ENCODE peak calls at places on chromosomes 12 and 14, in six cellular contexts. One of them, this sample, is unnamed.

GRCh38 chr12:115023279-115023678 is 339.3 kb upstream of the TBX3 start:
- DNase-seq in GM12891: no peak
- DNase-seq in stomach: no peak
- DNase-seq in IMR-90: peak
- DNase-seq in K562: no peak
- DNase-seq in HepG2: no peak
- DNase-seq in this sample: no peak

GRCh38 chr14:50061664-50062437 is 54.5 kb downstream of the VCPKMT start:
- DNase-seq in GM12891: peak
- DNase-seq in stomach: peak
- DNase-seq in IMR-90: peak
- DNase-seq in K562: no peak
- DNase-seq in HepG2: peak
- DNase-seq in this sample: peak

GRCh38 chr12:122880668-122881067 is 15.3 kb downstream of the VPS37B start:
- DNase-seq in GM12891: no peak
- DNase-seq in stomach: no peak
- DNase-seq in IMR-90: peak
- DNase-seq in K562: no peak
- DNase-seq in HepG2: peak
- DNase-seq in this sample: no peak

GRCh38 chr14:74891870-74892269 is 10.2 kb downstream of the DLST start:
- DNase-seq in GM12891: no peak
- DNase-seq in stomach: no peak
- DNase-seq in IMR-90: peak
- DNase-seq in K562: no peak
- DNase-seq in HepG2: no peak
- DNase-seq in this sample: no peak

GRCh38 chr14:32307881-32308582 is 21.1 kb upstream of the AKAP6 start:
- DNase-seq in GM12891: no peak
- DNase-seq in stomach: peak
- DNase-seq in IMR-90: no peak
- DNase-seq in K562: no peak
- DNase-seq in HepG2: peak
- DNase-seq in this sample: no peak

GRCh38 chr12:47838286-47838931 is 18.7 kb upstream of the HDAC7 start:
- DNase-seq in GM12891: no peak
- DNase-seq in stomach: no peak
- DNase-seq in IMR-90: peak
- DNase-seq in K562: peak
- DNase-seq in HepG2: peak
- DNase-seq in this sample: peak

GRCh38 chr12:5470221-5470620 is 38.3 kb downstream of the NTF3 start:
- DNase-seq in GM12891: no peak
- DNase-seq in stomach: no peak
- DNase-seq in IMR-90: no peak
- DNase-seq in K562: no peak
- DNase-seq in HepG2: no peak
- DNase-seq in this sample: no peak

GRCh38 chr14:104977681-104978647 is at the start of gene AHNAK2:
- DNase-seq in GM12891: peak
- DNase-seq in stomach: peak
- DNase-seq in IMR-90: peak
- DNase-seq in K562: peak
- DNase-seq in HepG2: peak
- DNase-seq in this sample: no peak

GRCh38 chr14:91284146-91284790 is 39.8 kb upstream of the GPR68 start:
- DNase-seq in GM12891: no peak
- DNase-seq in stomach: no peak
- DNase-seq in IMR-90: peak
- DNase-seq in K562: no peak
- DNase-seq in HepG2: no peak
- DNase-seq in this sample: peak

GRCh38 chr14:63045234-63045611 is at the start of gene KCNH5:
- DNase-seq in GM12891: peak
- DNase-seq in stomach: no peak
- DNase-seq in IMR-90: peak
- DNase-seq in K562: no peak
- DNase-seq in HepG2: no peak
- DNase-seq in this sample: no peak

GRCh38 chr14:101636081-101636560 is 74.8 kb downstream of the DIO3 start:
- DNase-seq in GM12891: no peak
- DNase-seq in stomach: no peak
- DNase-seq in IMR-90: no peak
- DNase-seq in K562: no peak
- DNase-seq in HepG2: no peak
- DNase-seq in this sample: no peak

GRCh38 chr12:101819467-101819866 is 11.3 kb downstream of the GNPTAB start:
- DNase-seq in GM12891: no peak
- DNase-seq in stomach: no peak
- DNase-seq in IMR-90: peak
- DNase-seq in K562: no peak
- DNase-seq in HepG2: no peak
- DNase-seq in this sample: no peak

GRCh38 chr12:98416845-98417244 is 98.5 kb upstream of the TMPO start:
- DNase-seq in GM12891: no peak
- DNase-seq in stomach: no peak
- DNase-seq in IMR-90: peak
- DNase-seq in K562: no peak
- DNase-seq in HepG2: no peak
- DNase-seq in this sample: no peak

GRCh38 chr12:47772094-47772660 is 861 bp upstream of the SLC48A1 start:
- DNase-seq in GM12891: no peak
- DNase-seq in stomach: no peak
- DNase-seq in IMR-90: no peak
- DNase-seq in K562: no peak
- DNase-seq in HepG2: no peak
- DNase-seq in this sample: no peak

GRCh38 chr12:123771261-123771660 is 9.2 kb downstream of the DNAH10 start:
- DNase-seq in GM12891: no peak
- DNase-seq in stomach: no peak
- DNase-seq in IMR-90: no peak
- DNase-seq in K562: no peak
- DNase-seq in HepG2: no peak
- DNase-seq in this sample: no peak

GRCh38 chr12:32273712-32274111 is 125.6 kb upstream of the FGD4 start:
- DNase-seq in GM12891: no peak
- DNase-seq in stomach: no peak
- DNase-seq in IMR-90: no peak
- DNase-seq in K562: peak
- DNase-seq in HepG2: no peak
- DNase-seq in this sample: no peak

GRCh38 chr14:47676301-47676617 is 854 bp upstream of the MDGA2 start:
- DNase-seq in GM12891: no peak
- DNase-seq in stomach: no peak
- DNase-seq in IMR-90: no peak
- DNase-seq in K562: no peak
- DNase-seq in HepG2: no peak
- DNase-seq in this sample: no peak

GRCh38 chr14:94031880-94032279 is 5.7 kb downstream of the OTUB2 start:
- DNase-seq in GM12891: no peak
- DNase-seq in stomach: no peak
- DNase-seq in IMR-90: no peak
- DNase-seq in K562: no peak
- DNase-seq in HepG2: no peak
- DNase-seq in this sample: no peak

GRCh38 chr14:106530031-106530422 is 1003.6 kb downstream of the TMEM121 start:
- DNase-seq in GM12891: no peak
- DNase-seq in stomach: no peak
- DNase-seq in IMR-90: no peak
- DNase-seq in K562: no peak
- DNase-seq in HepG2: no peak
- DNase-seq in this sample: no peak

GRCh38 chr12:91180577-91180976 is 2.0 kb downstream of the DCN start:
- DNase-seq in GM12891: no peak
- DNase-seq in stomach: no peak
- DNase-seq in IMR-90: peak
- DNase-seq in K562: no peak
- DNase-seq in HepG2: no peak
- DNase-seq in this sample: no peak

GRCh38 chr12:122489038-122489437 is 11.7 kb downstream of the ZCCHC8 start:
- DNase-seq in GM12891: no peak
- DNase-seq in stomach: no peak
- DNase-seq in IMR-90: no peak
- DNase-seq in K562: peak
- DNase-seq in HepG2: peak
- DNase-seq in this sample: no peak

GRCh38 chr12:46964496-46965098 is 114.8 kb upstream of the PCED1B start:
- DNase-seq in GM12891: no peak
- DNase-seq in stomach: no peak
- DNase-seq in IMR-90: peak
- DNase-seq in K562: no peak
- DNase-seq in HepG2: no peak
- DNase-seq in this sample: peak

GRCh38 chr14:35992816-35993511 is 166.8 kb downstream of the BRMS1L start:
- DNase-seq in GM12891: no peak
- DNase-seq in stomach: no peak
- DNase-seq in IMR-90: no peak
- DNase-seq in K562: no peak
- DNase-seq in HepG2: no peak
- DNase-seq in this sample: no peak

GRCh38 chr14:70257526-70257925 is 68.8 kb upstream of the SLC8A3 start:
- DNase-seq in GM12891: no peak
- DNase-seq in stomach: no peak
- DNase-seq in IMR-90: no peak
- DNase-seq in K562: peak
- DNase-seq in HepG2: no peak
- DNase-seq in this sample: peak

GRCh38 chr14:39383026-39383626 is 49.1 kb downstream of the FBXO33 start:
- DNase-seq in GM12891: no peak
- DNase-seq in stomach: no peak
- DNase-seq in IMR-90: no peak
- DNase-seq in K562: no peak
- DNase-seq in HepG2: no peak
- DNase-seq in this sample: no peak

GRCh38 chr14:71117839-71118743 is 210.8 kb downstream of the PCNX1 start:
- DNase-seq in GM12891: no peak
- DNase-seq in stomach: no peak
- DNase-seq in IMR-90: peak
- DNase-seq in K562: no peak
- DNase-seq in HepG2: peak
- DNase-seq in this sample: peak

GRCh38 chr14:68501621-68502052 is 291.2 kb downstream of the ZFP36L1 start:
- DNase-seq in GM12891: no peak
- DNase-seq in stomach: peak
- DNase-seq in IMR-90: no peak
- DNase-seq in K562: no peak
- DNase-seq in HepG2: no peak
- DNase-seq in this sample: no peak

GRCh38 chr12:10363922-10364838 is 25.7 kb downstream of the KLRK1 start:
- DNase-seq in GM12891: no peak
- DNase-seq in stomach: peak
- DNase-seq in IMR-90: peak
- DNase-seq in K562: peak
- DNase-seq in HepG2: peak
- DNase-seq in this sample: peak

DNA sequence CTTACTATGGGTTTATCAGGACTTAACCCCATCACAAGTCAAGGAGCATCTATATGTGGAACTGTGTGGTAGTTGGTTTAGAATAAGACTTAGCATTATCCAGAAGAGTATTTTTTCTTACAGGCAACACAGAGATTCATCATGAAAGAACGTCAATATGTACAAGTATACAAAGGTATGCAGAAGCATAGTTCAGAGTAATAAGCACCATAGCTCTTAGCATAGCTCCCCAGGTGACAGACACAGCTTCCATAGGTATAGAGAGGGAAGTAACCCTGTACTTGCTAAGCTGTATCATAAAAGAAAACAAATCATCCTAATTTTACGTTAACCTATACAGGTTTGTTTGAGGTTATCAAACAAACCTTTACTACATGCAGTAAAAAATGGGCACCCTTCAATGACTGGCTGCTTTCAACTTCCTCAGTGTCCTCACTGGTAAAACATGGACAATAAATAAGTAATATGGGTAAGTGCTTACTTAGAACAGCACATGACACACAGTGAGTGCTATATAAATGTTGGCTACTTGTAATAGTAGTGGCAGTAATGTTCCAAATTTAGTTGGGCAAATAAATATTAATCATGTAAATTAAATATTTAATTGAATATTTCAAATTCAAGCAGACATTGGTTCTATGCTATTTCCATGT is 50.9 kb downstream of the PTPN21 start:
- DNase-seq in GM12891: no peak
- DNase-seq in stomach: no peak
- DNase-seq in IMR-90: no peak
- DNase-seq in K562: no peak
- DNase-seq in HepG2: no peak
- DNase-seq in this sample: no peak
- TF ChIP-seq POLR2A in GM12891: no peak
- TF ChIP-seq POLR2A in stomach: no peak
- TF ChIP-seq POLR2A in IMR-90: no peak
- TF ChIP-seq POLR2A in K562: no peak
- TF ChIP-seq POLR2A in HepG2: no peak
- TF ChIP-seq POLR2A in this sample: no peak

GRCh38 chr12:68240975-68241374 is 12.4 kb downstream of the IL22 start:
- DNase-seq in GM12891: peak
- DNase-seq in stomach: no peak
- DNase-seq in IMR-90: peak
- DNase-seq in K562: no peak
- DNase-seq in HepG2: no peak
- DNase-seq in this sample: no peak
- TF ChIP-seq POLR2A in GM12891: peak
- TF ChIP-seq POLR2A in stomach: no peak
- TF ChIP-seq POLR2A in IMR-90: no peak
- TF ChIP-seq POLR2A in K562: no peak
- TF ChIP-seq POLR2A in HepG2: no peak
- TF ChIP-seq POLR2A in this sample: no peak

DNA sequence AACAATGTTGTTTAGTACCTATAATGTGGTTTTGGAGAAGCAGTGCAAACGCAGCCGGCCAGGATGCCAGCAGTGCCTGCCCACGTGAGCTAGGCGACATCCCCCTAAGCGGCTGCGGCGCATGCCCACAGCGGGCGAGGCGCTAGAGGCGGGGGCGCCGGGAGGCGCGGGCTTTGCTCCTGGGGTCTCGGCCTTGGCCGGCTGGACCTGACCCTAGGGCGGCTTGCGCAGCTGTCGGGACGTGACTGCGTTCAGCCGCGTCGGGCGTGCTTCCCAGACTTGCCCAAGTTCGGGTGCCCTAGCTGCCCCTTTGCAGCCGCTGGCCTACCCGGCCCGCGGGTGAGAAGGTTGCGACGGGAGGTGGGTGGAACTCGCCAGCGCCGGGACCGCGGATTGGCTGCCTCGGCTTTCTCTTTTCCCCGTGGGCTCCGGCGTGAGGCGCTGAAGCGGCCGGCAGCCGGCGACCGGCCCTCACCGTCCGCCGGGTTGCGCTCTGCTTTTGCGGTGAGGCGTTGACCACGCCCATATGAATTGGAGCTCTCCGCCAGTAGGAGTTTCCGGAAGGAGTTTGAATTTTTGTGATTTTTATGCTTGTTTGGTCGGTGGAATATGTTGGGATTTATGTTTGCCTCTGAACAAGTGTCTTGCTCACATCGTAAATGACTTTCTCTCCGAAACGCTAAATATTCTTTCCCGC is at the start of gene TMEM19:
- DNase-seq in GM12891: peak
- DNase-seq in stomach: peak
- DNase-seq in IMR-90: peak
- DNase-seq in K562: peak
- DNase-seq in HepG2: peak
- DNase-seq in this sample: peak
- TF ChIP-seq POLR2A in GM12891: peak
- TF ChIP-seq POLR2A in stomach: no peak
- TF ChIP-seq POLR2A in IMR-90: peak
- TF ChIP-seq POLR2A in K562: peak
- TF ChIP-seq POLR2A in HepG2: peak
- TF ChIP-seq POLR2A in this sample: peak

GRCh38 chr14:22598099-22598895 is at the start of gene ABHD4:
- DNase-seq in GM12891: peak
- DNase-seq in stomach: peak
- DNase-seq in IMR-90: peak
- DNase-seq in K562: peak
- DNase-seq in HepG2: peak
- DNase-seq in this sample: peak
- TF ChIP-seq POLR2A in GM12891: no peak
- TF ChIP-seq POLR2A in stomach: no peak
- TF ChIP-seq POLR2A in IMR-90: peak
- TF ChIP-seq POLR2A in K562: peak
- TF ChIP-seq POLR2A in HepG2: peak
- TF ChIP-seq POLR2A in this sample: peak